ENCODE peak calls at places on chromosomes 3 and 15, in four cellular contexts. L, E, R and Z are unnamed samples.

GRCh38 chr15:29935296-29936020 is 113.2 kb upstream of the TJP1 start:
- DNase-seq in L (no peak), E (no peak), R (no peak), Z (peak)

GRCh38 chr15:65038838-65039237 is 6.3 kb upstream of the SLC51B start:
- DNase-seq in L (no peak), E (no peak), R (no peak), Z (no peak)

GRCh38 chr3:112345681-112346080 is 12.7 kb downstream of the CD200 start:
- DNase-seq in L (no peak), E (no peak), R (no peak), Z (no peak)

GRCh38 chr3:195070321-195070720 is 200.6 kb downstream of the XXYLT1 start:
- DNase-seq in L (no peak), E (no peak), R (no peak), Z (no peak)

GRCh38 chr15:22253676-22254408 is 173.5 kb downstream of the OR4M2 start:
- DNase-seq in L (no peak), E (peak), R (no peak), Z (no peak)

GRCh38 chr3:143464850-143465249 is 345.3 kb downstream of the CHST2 start:
- DNase-seq in L (no peak), E (no peak), R (no peak), Z (no peak)

GRCh38 chr15:89785064-89785770 is 9.1 kb downstream of the MESP2 start:
- DNase-seq in L (no peak), E (no peak), R (peak), Z (no peak)

GRCh38 chr3:14472471-14473351 is 67.4 kb downstream of the GRIP2 start:
- DNase-seq in L (no peak), E (no peak), R (peak), Z (no peak)

GRCh38 chr3:52041118-52041847 is 15.1 kb downstream of the DUSP7 start:
- DNase-seq in L (no peak), E (no peak), R (peak), Z (peak)

GRCh38 chr3:124701687-124702086 is 28.6 kb upstream of the UMPS start:
- DNase-seq in L (no peak), E (no peak), R (peak), Z (no peak)

GRCh38 chr15:29141206-29141907 is 128.3 kb downstream of the NSMCE3 start:
- DNase-seq in L (no peak), E (no peak), R (no peak), Z (no peak)

GRCh38 chr3:115814778-115815380 is 191.6 kb downstream of the GAP43 start:
- DNase-seq in L (peak), E (no peak), R (peak), Z (peak)

GRCh38 chr3:106068386-106068785 is 199.6 kb upstream of the CBLB start:
- DNase-seq in L (no peak), E (no peak), R (no peak), Z (no peak)

GRCh38 chr3:22089284-22089683 is 338.3 kb upstream of the ZNF385D start:
- DNase-seq in L (peak), E (peak), R (peak), Z (peak)

GRCh38 chr3:157104928-157105652 is 54.9 kb downstream of the CCNL1 start:
- DNase-seq in L (peak), E (no peak), R (no peak), Z (peak)

GRCh38 chr3:108085821-108086350 is 4.9 kb downstream of the CD47 start:
- DNase-seq in L (no peak), E (no peak), R (no peak), Z (no peak)

GRCh38 chr3:38554127-38554827 is 58.1 kb downstream of the EXOG start:
- DNase-seq in L (no peak), E (no peak), R (no peak), Z (no peak)

GRCh38 chr3:182729903-182730674 is 63.2 kb upstream of the ATP11B start:
- DNase-seq in L (no peak), E (peak), R (no peak), Z (no peak)
- H2AFZ ChIP-seq in L (peak), E (peak), R (no peak), Z (peak)

GRCh38 chr3:153087595-153088566 is 74.1 kb upstream of the RAP2B start:
- DNase-seq in L (no peak), E (no peak), R (no peak), Z (no peak)
- TF ChIP-seq JUNB in L (no peak), E (no peak), R (no peak), Z (no peak)

GRCh38 chr15:70584838-70585706 is 178.3 kb downstream of the UACA start:
- DNase-seq in L (no peak), E (no peak), R (peak), Z (peak)
- H2AFZ ChIP-seq in L (no peak), E (no peak), R (no peak), Z (peak)

GRCh38 chr15:39580630-39581500 is at the start of gene THBS1:
- DNase-seq in L (no peak), E (no peak), R (peak), Z (peak)
- TF ChIP-seq JUNB in L (no peak), E (no peak), R (no peak), Z (no peak)

GRCh38 chr3:146818866-146819265 is 213.7 kb upstream of the PLSCR5 start:
- DNase-seq in L (no peak), E (no peak), R (no peak), Z (no peak)
- H2AFZ ChIP-seq in L (no peak), E (no peak), R (no peak), Z (no peak)

GRCh38 chr3:120506076-120506827 is 55.5 kb upstream of the FSTL1 start:
- DNase-seq in L (no peak), E (no peak), R (peak), Z (no peak)
- TF ChIP-seq JUNB in L (no peak), E (no peak), R (no peak), Z (no peak)

DNA sequence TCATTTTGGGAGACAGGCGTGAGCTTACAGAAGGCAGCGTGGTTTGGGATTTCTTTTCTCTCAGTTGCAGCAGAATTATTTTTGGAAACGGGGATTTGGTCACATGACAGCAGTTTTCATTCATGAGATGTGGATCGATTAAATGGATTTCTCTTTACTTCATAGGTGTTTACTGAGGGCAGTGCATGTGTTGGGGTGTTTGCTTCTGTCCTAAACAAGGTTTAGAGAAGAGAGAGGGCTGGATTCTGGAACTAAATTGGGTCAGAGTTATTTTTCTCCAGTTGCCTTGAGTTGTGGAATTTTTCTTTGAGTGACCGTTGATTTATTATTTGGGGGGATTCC is 18.6 kb upstream of the TRAK1 start:
- DNase-seq in L (no peak), E (no peak), R (no peak), Z (no peak)
- H2AFZ ChIP-seq in L (no peak), E (no peak), R (no peak), Z (no peak)

DNA sequence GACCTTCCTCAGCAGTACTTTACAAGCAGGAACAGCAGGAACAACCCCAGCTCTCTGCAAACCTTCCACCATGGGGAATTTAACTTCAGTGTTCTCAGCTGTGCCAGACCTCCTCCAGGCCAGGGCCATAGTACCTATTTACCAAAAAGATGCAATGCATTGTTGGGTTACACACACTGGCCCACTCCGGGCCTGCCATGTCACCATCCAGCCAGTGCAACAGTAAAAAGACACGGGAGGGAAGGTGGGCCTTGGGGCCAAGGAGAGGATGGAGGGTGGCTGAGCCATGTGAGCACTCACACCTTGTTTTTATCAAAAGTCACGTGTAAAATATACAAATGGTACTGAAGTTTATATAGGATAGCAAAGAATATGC is 157.0 kb downstream of the GABRB3 start:
- DNase-seq in L (no peak), E (no peak), R (no peak), Z (no peak)
- TF ChIP-seq JUNB in L (no peak), E (no peak), R (no peak), Z (no peak)

DNA sequence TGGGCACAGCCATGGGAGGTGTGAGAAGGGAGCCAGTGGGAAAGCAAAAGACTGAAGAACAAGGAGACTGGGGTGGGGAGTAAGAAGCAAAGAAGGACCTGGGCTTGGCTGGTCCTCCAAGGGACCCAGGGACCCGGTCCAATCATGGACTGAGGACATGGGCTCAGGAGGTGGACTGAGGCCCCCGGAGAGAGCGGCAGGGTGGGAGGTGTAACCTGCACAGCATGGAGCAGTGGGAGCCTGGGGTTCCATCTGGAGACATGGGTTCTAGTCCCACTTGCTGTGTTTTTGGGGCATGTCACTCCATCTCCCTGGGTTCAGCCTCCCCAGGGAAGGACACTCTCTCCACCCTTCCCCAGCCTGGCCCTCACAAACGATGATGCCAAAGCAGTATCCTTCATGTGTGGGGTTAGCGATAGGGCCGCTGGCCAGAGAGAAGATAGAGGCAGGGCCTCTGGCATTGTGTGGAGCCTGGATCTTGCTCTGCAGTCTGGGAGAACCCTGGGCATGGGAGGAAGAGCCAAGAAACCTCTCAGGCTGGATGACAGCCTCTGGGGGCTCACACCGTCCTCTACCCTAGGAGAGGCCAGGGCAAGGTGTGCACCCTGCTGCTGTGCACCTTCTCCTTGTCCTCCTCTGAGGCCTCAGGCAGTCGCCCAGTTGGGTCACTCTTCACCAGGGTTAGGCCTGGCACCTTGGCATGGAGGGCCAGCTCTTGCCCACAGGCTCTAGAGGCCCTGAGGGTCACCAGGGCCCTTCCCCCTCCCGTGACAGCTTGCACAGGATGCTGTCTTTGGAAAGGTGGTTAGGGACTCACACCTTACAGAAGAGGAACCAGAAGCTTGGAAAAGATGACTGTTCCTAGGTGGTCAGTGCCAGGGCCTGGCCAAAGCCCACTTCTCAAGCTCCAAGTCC is 26.0 kb downstream of the FBXW12 start:
- DNase-seq in L (no peak), E (no peak), R (no peak), Z (no peak)
- H2AFZ ChIP-seq in L (no peak), E (no peak), R (no peak), Z (no peak)

DNA sequence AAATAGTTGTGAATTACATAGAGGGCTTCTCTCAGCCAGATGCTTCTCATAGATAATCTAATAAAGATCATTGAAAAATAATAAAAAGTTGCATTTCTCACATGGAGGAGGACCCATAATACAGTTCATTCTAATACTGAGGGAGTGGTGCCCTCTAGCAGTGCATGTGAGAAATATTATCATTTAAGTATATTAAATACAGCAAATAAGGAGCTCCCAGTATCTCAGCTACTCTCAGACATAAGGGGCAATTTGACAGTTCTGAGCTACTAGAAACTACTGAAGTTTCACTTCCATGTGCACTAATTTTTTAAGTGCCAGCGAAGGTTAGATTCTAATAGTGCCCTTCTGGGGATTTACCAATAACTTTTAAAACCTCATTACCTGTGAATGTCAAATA is 188.3 kb downstream of the IL5RA start:
- DNase-seq in L (peak), E (peak), R (peak), Z (peak)
- TF ChIP-seq JUNB in L (no peak), E (no peak), R (no peak), Z (no peak)